ENCODE peak calls at places on chromosomes 12 and 14, in five cellular contexts. M, X, B, T and V are unnamed samples.

GRCh38 chr14:76810953-76811400 is 1.7 kb downstream of the ANGEL1 start:
- DNase-seq in M (peak; percentile 55), X (peak; percentile 80), B (no peak), T (peak; percentile 36), V (peak; percentile 33)

GRCh38 chr12:100211698-100212097 is 11.1 kb downstream of the ACTR6 start:
- DNase-seq in M (no peak), X (no peak), B (no peak), T (no peak), V (no peak)

GRCh38 chr12:123873795-123874194 is 98.8 kb downstream of the CCDC92 start:
- DNase-seq in M (no peak), X (no peak), B (no peak), T (no peak), V (no peak)

GRCh38 chr14:89214221-89214965 is 202.6 kb downstream of the FOXN3 start:
- DNase-seq in M (no peak), X (peak; percentile 86), B (no peak), T (peak; percentile 36), V (no peak)

GRCh38 chr12:16526693-16527092 is 79.3 kb downstream of the LMO3 start:
- DNase-seq in M (no peak), X (no peak), B (no peak), T (no peak), V (no peak)

GRCh38 chr12:20653871-20654270 is 41.3 kb upstream of the SLCO1C1 start:
- DNase-seq in M (no peak), X (no peak), B (no peak), T (no peak), V (no peak)

GRCh38 chr12:109710747-109711595 is 2.7 kb upstream of the FAM222A start:
- DNase-seq in M (no peak), X (peak; percentile 87), B (no peak), T (no peak), V (no peak)

GRCh38 chr12:126482238-126482889 is 1417.1 kb downstream of the AACS start:
- DNase-seq in M (no peak), X (no peak), B (no peak), T (no peak), V (no peak)

GRCh38 chr14:40113671-40114070 is 681.4 kb upstream of the FBXO33 start:
- DNase-seq in M (no peak), X (peak; percentile 62), B (no peak), T (no peak), V (no peak)

GRCh38 chr14:33219957-33220356 is 281.3 kb downstream of the NPAS3 start:
- DNase-seq in M (no peak), X (no peak), B (no peak), T (no peak), V (no peak)

GRCh38 chr12:52121848-52122838 is 42.6 kb downstream of the SMIM41 start:
- DNase-seq in M (peak; percentile 68), X (no peak), B (no peak), T (peak; percentile 87), V (peak; percentile 80)

GRCh38 chr14:56194062-56194461 is 75.9 kb downstream of the PELI2 start:
- DNase-seq in M (no peak), X (no peak), B (no peak), T (no peak), V (no peak)

GRCh38 chr14:20846560-20846959 is 43.9 kb upstream of the RNASE1 start:
- DNase-seq in M (no peak), X (no peak), B (no peak), T (no peak), V (no peak)

GRCh38 chr12:48002179-48002601 is 2.1 kb downstream of the COL2A1 start:
- DNase-seq in M (no peak), X (no peak), B (no peak), T (peak; percentile 53), V (peak; percentile 36)

GRCh38 chr12:48002773-48003218 is 1.5 kb downstream of the COL2A1 start:
- DNase-seq in M (no peak), X (no peak), B (no peak), T (peak; percentile 77), V (peak; percentile 52)

GRCh38 chr12:47999816-48000215 is 4.5 kb downstream of the COL2A1 start:
- DNase-seq in M (no peak), X (no peak), B (no peak), T (no peak), V (no peak)

GRCh38 chr12:48001426-48002178 is 2.7 kb downstream of the COL2A1 start:
- DNase-seq in M (peak; percentile 14), X (no peak), B (no peak), T (peak; percentile 77), V (peak; percentile 76)

GRCh38 chr12:48000878-48001321 is 3.4 kb downstream of the COL2A1 start:
- DNase-seq in M (peak; percentile 16), X (no peak), B (no peak), T (peak; percentile 53), V (peak; percentile 73)
- TF ChIP-seq FOXM1 in M (no peak), X (no peak), B (no peak), T (no peak), V (no peak)

GRCh38 chr12:64608901-64609542 is 1.3 kb upstream of the RASSF3 start:
- DNase-seq in M (peak; percentile 83), X (peak; percentile 58), B (peak; percentile 58), T (peak; percentile 48), V (peak; percentile 59)
- TF ChIP-seq FOXM1 in M (no peak), X (no peak), B (peak; percentile 43), T (no peak), V (no peak)

GRCh38 chr14:75258079-75258802 is 20.4 kb upstream of the FOS start:
- DNase-seq in M (no peak), X (no peak), B (no peak), T (no peak), V (no peak)

GRCh38 chr14:75259946-75260545 is 18.6 kb upstream of the FOS start:
- DNase-seq in M (no peak), X (no peak), B (no peak), T (no peak), V (no peak)

GRCh38 chr14:75257241-75257640 is 21.4 kb upstream of the FOS start:
- DNase-seq in M (no peak), X (no peak), B (no peak), T (no peak), V (no peak)

GRCh38 chr14:75258803-75259509 is 19.7 kb upstream of the FOS start:
- DNase-seq in M (peak; percentile 98), X (peak; percentile 96), B (peak; percentile 96), T (peak; percentile 92), V (peak; percentile 98)

DNA sequence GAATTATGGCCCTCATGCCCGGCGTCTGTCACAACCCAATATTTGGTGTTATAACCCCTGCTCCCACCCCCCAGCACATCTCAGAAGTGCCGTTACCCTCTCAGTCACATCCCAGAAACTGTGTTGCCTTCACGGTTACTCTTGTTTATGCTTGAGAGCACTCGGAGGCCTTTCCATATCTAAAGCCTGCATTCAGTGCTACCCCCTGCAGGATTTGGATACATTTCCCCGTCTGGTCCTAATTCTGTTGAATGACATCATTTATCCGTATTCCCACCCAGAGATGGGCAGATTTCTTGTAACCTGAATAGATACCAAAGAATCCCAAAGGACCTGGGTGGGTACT is 19.1 kb upstream of the FOS start:
- DNase-seq in M (peak; percentile 56), X (no peak), B (no peak), T (peak; percentile 50), V (peak; percentile 44)
- TF ChIP-seq FOXM1 in M (no peak), X (no peak), B (no peak), T (no peak), V (no peak)

GRCh38 chr12:2084553-2085296 is 31.9 kb downstream of the CACNA1C start:
- DNase-seq in M (no peak), X (no peak), B (no peak), T (no peak), V (no peak)
- TF ChIP-seq FOXM1 in M (no peak), X (no peak), B (no peak), T (no peak), V (no peak)

GRCh38 chr14:91861091-91861490 is 6.2 kb downstream of the TC2N start:
- DNase-seq in M (no peak), X (no peak), B (no peak), T (no peak), V (no peak)
- TF ChIP-seq FOXM1 in M (no peak), X (no peak), B (no peak), T (no peak), V (no peak)

GRCh38 chr12:7869137-7869536 is 3.6 kb downstream of the SLC2A14 start:
- DNase-seq in M (no peak), X (no peak), B (no peak), T (no peak), V (no peak)

GRCh38 chr12:7870335-7870734 is 2.4 kb downstream of the SLC2A14 start:
- DNase-seq in M (no peak), X (no peak), B (no peak), T (no peak), V (no peak)

GRCh38 chr12:7859552-7859951 is 13.2 kb downstream of the SLC2A14 start:
- DNase-seq in M (no peak), X (no peak), B (no peak), T (no peak), V (no peak)

GRCh38 chr12:7868391-7868790 is 4.3 kb downstream of the SLC2A14 start:
- DNase-seq in M (no peak), X (no peak), B (no peak), T (no peak), V (no peak)

DNA sequence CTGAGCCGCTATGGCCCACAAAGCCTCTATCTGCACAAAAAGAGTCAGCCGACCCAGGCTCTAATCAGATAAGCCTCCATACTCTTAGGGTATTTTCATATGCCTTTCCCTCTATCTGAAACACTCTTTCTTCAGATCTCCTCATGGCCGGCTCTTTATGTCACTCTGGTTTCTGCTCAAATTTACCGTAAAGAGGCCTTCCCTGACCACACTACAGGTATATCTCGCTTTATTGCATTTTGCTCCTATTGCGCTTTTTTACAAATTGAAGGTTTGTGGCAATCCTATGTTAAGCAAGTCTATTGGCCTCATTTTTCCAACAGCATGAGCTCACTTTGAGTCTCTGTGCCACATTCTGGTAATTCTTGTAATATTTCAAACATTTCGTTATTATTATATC is 8.0 kb downstream of the SLC2A14 start:
- DNase-seq in M (peak; percentile 12), X (no peak), B (no peak), T (no peak), V (no peak)
- TF ChIP-seq FOXM1 in M (no peak), X (no peak), B (no peak), T (no peak), V (no peak)

GRCh38 chr14:104897286-104898194 is 27.1 kb upstream of the PLD4 start:
- DNase-seq in M (no peak), X (no peak), B (no peak), T (peak; percentile 27), V (no peak)
- TF ChIP-seq FOXM1 in M (no peak), X (no peak), B (no peak), T (no peak), V (no peak)

DNA sequence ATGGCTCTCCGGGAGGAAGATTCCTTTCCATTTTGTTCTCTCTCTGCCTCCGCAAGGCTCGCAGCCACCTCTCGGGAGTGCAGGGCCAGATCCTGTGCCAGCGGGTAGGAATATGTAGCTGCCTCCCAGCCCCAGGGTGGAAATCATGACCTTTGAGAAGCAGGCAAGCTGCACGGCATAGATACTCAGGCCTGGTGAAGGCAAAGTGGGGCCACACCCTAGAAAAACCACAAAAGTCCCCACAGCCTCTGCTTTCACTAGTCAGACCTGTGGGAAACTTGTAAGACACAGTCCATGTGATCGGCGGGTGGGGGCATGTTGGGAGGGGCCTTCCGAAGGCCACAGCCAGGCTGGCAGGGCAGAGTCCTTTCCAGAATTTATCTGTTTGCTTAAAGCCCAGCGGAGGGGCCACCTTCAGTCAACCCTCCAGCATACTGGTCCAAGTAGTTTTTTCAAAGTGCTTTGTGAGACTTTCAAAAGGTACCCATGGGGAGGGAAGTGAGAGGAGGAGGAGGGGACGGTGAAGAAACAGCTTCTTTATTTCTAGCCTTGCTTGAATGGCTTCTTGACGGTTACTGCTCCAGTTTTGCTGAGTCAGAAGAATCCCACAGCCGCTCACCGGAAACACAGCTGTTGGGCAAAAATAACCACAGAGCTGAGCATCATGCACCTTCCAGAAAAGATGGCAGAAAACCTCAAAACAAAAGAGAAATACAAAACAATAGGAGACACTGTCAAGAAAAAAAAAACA is at the start of gene MAP1LC3B2:
- DNase-seq in M (peak; percentile 98), X (peak; percentile 15), B (peak; percentile 97), T (no peak), V (no peak)
- TF ChIP-seq FOXM1 in M (peak; percentile 84), X (no peak), B (peak; percentile 100), T (no peak), V (no peak)